ENCODE peak calls at places on chromosome 14, in seven cellular contexts. C, E, D, R, G, O and Q are unnamed samples.

GRCh38 chr14:96056509-96057422 is 17.6 kb downstream of the C14orf132 start:
- DNase-seq in C (peak), E (no peak), D (no peak), R (no peak), G (no peak), O (no peak), Q (no peak)

GRCh38 chr14:104587641-104588040 is 8.1 kb downstream of the C14orf180 start:
- DNase-seq in C (no peak), E (no peak), D (no peak), R (no peak), G (no peak), O (no peak), Q (no peak)

GRCh38 chr14:44309336-44309735 is 197.7 kb downstream of the FSCB start:
- DNase-seq in C (no peak), E (no peak), D (no peak), R (no peak), G (no peak), O (no peak), Q (no peak)

GRCh38 chr14:35068238-35069012 is 22.4 kb downstream of the FAM177A1 start:
- DNase-seq in C (no peak), E (no peak), D (no peak), R (no peak), G (no peak), O (no peak), Q (no peak)

GRCh38 chr14:62689741-62690140 is 355.5 kb downstream of the KCNH5 start:
- DNase-seq in C (peak), E (no peak), D (no peak), R (no peak), G (no peak), O (no peak), Q (no peak)

GRCh38 chr14:94342334-94342934 is 19.3 kb upstream of the SERPINA6 start:
- DNase-seq in C (peak), E (peak), D (peak), R (no peak), G (peak), O (peak), Q (peak)

GRCh38 chr14:61581340-61581739 is 114.0 kb upstream of the HIF1A start:
- DNase-seq in C (peak), E (no peak), D (no peak), R (no peak), G (no peak), O (no peak), Q (no peak)

GRCh38 chr14:21042918-21043317 is 756 bp downstream of the RNASE7 start:
- DNase-seq in C (no peak), E (no peak), D (peak), R (no peak), G (no peak), O (no peak), Q (no peak)

GRCh38 chr14:67411820-67412421 is at the start of gene PLEK2:
- DNase-seq in C (no peak), E (no peak), D (peak), R (no peak), G (peak), O (peak), Q (peak)

GRCh38 chr14:50064993-50065392 is 51.4 kb downstream of the VCPKMT start:
- DNase-seq in C (no peak), E (no peak), D (no peak), R (no peak), G (no peak), O (no peak), Q (peak)

GRCh38 chr14:33808187-33808586 is 142.7 kb downstream of the EGLN3 start:
- DNase-seq in C (no peak), E (no peak), D (no peak), R (no peak), G (no peak), O (no peak), Q (no peak)

GRCh38 chr14:100104523-100105300 is 39.5 kb downstream of the EVL start:
- DNase-seq in C (no peak), E (no peak), D (no peak), R (no peak), G (no peak), O (no peak), Q (peak)

GRCh38 chr14:78131201-78131600 is 39.0 kb upstream of the NRXN3 start:
- DNase-seq in C (no peak), E (no peak), D (no peak), R (no peak), G (no peak), O (no peak), Q (no peak)

GRCh38 chr14:37637341-37637740 is 41.9 kb downstream of the TTC6 start:
- DNase-seq in C (no peak), E (no peak), D (no peak), R (no peak), G (no peak), O (no peak), Q (no peak)

GRCh38 chr14:39266871-39267591 is 33.3 kb downstream of the MIA2 start:
- DNase-seq in C (peak), E (peak), D (peak), R (peak), G (peak), O (peak), Q (peak)

GRCh38 chr14:95185452-95186392 is 28.4 kb upstream of the DICER1 start:
- DNase-seq in C (no peak), E (no peak), D (peak), R (no peak), G (no peak), O (no peak), Q (peak)

GRCh38 chr14:54486685-54487084 is 2.1 kb downstream of the GMFB start:
- DNase-seq in C (no peak), E (no peak), D (no peak), R (no peak), G (no peak), O (no peak), Q (no peak)

GRCh38 chr14:100785626-100786025 is 40.3 kb upstream of the MEG3 start:
- DNase-seq in C (no peak), E (no peak), D (no peak), R (no peak), G (no peak), O (no peak), Q (no peak)

GRCh38 chr14:83473846-83474245 is 1940.2 kb upstream of the SEL1L start:
- DNase-seq in C (no peak), E (no peak), D (no peak), R (no peak), G (no peak), O (no peak), Q (no peak)

GRCh38 chr14:92677087-92677668 is 71.2 kb downstream of the LGMN start:
- DNase-seq in C (no peak), E (no peak), D (no peak), R (no peak), G (no peak), O (no peak), Q (peak)

GRCh38 chr14:92500491-92500941 is 13.1 kb upstream of the RIN3 start:
- DNase-seq in C (peak), E (no peak), D (no peak), R (no peak), G (no peak), O (no peak), Q (no peak)

GRCh38 chr14:91021991-91022621 is 38.3 kb downstream of the RPS6KA5 start:
- DNase-seq in C (no peak), E (no peak), D (no peak), R (no peak), G (no peak), O (no peak), Q (no peak)

GRCh38 chr14:76981670-76982069 is 46.8 kb downstream of the IRF2BPL start:
- DNase-seq in C (no peak), E (no peak), D (no peak), R (no peak), G (no peak), O (no peak), Q (no peak)

DNA sequence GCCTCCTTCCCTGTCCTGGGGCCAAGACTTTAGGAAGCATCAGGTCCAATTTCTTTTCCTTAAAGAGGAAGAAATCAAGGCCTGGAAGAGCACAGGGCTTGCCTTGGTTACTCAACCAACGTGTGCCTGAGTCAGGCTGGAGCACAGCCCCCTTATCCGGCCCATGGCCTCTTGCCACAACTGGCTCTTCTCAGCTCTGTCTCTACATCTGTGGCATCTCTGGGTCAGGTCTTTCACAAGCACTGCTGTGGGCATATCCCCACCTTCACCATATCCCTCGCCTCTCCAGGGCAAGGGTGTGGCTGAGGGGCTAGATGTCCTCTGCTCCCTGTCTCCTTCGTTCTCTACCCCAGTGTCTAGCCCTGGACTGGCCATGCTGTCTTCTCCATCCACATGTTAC is 6.7 kb downstream of the MYH6 start:
- DNase-seq in C (no peak), E (no peak), D (no peak), R (no peak), G (no peak), O (no peak), Q (no peak)
- TF ChIP-seq POLR2A in C (no peak), E (no peak), D (no peak), R (no peak), G (no peak), O (no peak), Q (no peak)

DNA sequence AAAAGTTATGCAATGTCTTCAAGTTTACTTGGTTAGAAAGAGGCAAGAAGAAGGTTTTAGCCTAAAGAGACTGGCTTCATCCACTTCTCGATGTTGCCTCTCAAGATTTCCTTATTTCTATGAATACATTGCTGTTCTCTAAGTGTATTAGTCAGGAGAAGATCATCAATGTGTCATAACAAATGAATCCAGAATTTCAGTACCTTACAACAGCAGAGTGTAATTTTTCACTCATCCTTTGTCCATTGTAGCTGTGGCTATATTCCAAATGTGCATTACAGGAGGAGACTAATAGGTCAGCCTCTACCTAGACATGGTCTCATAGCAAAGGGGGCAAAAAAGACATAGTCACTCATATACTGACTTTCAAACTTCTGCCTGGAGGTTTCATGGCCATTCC is 579.1 kb downstream of the PRKD1 start:
- DNase-seq in C (no peak), E (no peak), D (no peak), R (no peak), G (no peak), O (no peak), Q (no peak)
- TF ChIP-seq CTCF in C (no peak), E (no peak), D (no peak), R (no peak), G (no peak), O (no peak), Q (no peak)

GRCh38 chr14:89352976-89353817 is 63.8 kb downstream of the FOXN3 start:
- DNase-seq in C (no peak), E (no peak), D (no peak), R (no peak), G (no peak), O (no peak), Q (no peak)

GRCh38 chr14:89351958-89352404 is 65.1 kb downstream of the FOXN3 start:
- DNase-seq in C (peak), E (no peak), D (no peak), R (no peak), G (no peak), O (no peak), Q (no peak)

GRCh38 chr14:89349196-89350008 is 67.6 kb downstream of the FOXN3 start:
- DNase-seq in C (no peak), E (no peak), D (peak), R (no peak), G (no peak), O (no peak), Q (no peak)

GRCh38 chr14:89348726-89349125 is 68.3 kb downstream of the FOXN3 start:
- DNase-seq in C (no peak), E (no peak), D (no peak), R (no peak), G (no peak), O (no peak), Q (no peak)

DNA sequence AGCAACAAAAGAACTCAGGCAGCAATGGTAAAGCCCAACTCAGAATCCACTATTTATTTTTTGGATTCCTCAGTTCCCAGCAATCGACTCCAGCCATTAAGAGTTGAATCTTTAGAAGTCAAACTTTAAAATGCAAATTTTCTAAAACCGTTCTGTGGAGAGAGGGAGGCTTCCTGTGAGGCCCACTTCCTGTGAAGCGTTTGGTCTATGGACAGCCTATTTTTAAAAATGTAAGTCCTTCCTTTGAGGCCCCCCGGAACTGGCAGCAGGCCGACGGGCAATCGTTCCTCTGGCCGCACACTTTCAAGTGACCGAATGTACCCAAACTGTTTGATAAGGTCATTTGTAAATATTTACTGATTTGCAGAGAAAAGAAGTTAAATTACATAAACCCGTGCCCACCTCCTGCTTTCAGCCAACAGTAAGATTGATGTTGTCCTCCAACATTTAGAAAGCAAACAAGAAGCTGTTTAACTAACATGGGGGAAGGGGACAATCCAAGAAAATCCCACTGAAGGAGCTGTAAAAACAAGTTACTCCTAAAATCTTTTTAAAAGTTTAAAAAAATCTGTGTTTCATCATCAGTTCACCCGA is 65.6 kb downstream of the FOXN3 start:
- DNase-seq in C (peak), E (no peak), D (peak), R (peak), G (no peak), O (no peak), Q (no peak)
- TF ChIP-seq POLR2A in C (no peak), E (no peak), D (no peak), R (no peak), G (no peak), O (no peak), Q (no peak)

DNA sequence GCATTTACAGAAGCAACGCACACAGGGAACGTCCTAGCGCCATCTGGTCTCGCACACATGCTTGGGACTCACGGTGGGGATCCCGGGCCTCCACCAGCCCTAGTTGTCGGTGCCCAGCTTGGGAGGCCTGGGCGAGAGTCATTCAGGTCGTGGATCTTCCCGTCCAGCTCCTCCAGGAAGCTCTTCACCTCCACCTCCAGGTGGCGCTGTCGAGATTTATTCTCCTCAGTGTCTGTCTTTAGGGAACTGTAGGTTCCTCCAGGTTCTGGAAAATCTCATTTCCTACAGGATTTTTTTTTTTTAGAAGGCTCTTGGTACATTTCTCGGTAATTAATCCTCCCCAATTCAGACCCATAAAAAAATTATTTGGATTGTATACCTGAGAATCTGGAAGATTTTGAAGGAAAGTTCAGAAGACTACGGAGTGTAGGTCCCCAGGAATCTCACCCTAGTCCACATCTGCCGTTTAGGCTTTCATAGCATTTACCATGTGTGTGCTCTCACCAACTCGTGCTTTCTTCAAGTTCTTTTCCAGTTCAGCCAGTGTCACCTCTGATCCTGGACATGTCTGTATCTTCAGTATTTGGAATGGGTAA is 910.0 kb downstream of the TMEM121 start:
- DNase-seq in C (no peak), E (no peak), D (peak), R (no peak), G (no peak), O (no peak), Q (peak)
- TF ChIP-seq CTCF in C (no peak), E (no peak), D (peak), R (no peak), G (no peak), O (no peak), Q (peak)

GRCh38 chr14:102508410-102508773 is 1.2 kb downstream of the ANKRD9 start:
- DNase-seq in C (peak), E (no peak), D (peak), R (no peak), G (no peak), O (no peak), Q (peak)
- TF ChIP-seq POLR2A in C (no peak), E (no peak), D (no peak), R (no peak), G (no peak), O (no peak), Q (peak)

GRCh38 chr14:60248697-60249314 is at the start of gene PPM1A:
- DNase-seq in C (peak), E (peak), D (peak), R (peak), G (peak), O (peak), Q (peak)
- TF ChIP-seq CTCF in C (no peak), E (no peak), D (no peak), R (no peak), G (no peak), O (peak), Q (no peak)

DNA sequence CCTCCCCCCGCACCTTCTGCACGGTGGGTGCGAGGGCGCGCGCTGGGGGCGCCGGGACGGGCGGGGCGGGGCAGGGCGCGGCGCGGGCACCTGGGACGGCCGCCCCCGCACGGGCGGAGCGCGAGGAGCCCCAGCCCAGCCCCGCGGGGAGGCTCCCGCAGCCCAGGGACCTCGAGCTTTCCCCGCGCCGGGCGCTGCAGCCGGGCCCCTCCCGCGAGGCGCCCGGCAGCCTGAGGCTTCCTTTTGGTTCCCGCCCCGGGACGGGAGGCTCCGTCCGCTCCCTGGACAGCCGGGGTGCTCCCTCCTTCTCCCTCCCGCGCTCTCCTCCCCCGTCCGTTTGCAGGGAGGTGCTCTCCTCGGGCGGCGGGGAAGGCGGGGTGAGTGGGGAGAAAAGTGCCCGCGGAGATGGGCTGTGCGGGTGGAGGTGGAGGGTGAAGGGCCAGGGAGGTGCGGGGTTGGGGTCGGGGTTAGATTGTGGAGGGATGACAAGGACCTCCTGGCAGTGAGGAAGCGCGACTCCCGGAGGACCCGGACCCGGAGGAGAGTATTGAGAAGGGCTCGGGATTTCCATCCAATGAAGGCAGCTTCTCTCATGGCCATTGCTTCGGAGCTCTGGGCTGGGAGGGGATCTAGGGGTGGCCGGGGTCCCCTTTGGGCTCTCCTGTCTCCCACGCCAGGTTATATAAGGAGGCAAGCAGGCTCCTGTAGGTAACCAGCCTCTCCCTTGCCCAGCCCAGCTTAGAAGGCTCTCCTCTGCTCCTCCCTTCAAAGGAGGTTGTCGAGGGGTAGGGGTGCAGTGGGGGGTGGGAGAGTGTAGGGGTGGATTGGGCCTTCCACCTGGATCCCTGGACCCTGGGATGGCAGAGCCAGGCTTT is 645 bp downstream of the JDP2 start:
- DNase-seq in C (no peak), E (no peak), D (peak), R (peak), G (no peak), O (no peak), Q (peak)
- TF ChIP-seq POLR2A in C (no peak), E (no peak), D (no peak), R (no peak), G (no peak), O (no peak), Q (no peak)